ENCODE peak calls at places on chromosomes 5 and 9, in nine cellular contexts. G is GM10248, B is Right ventricle myocardium superior, X is midbrain, H is WTC11, P is GM03348, Z is spleen, Q is hippocampal formation, J is substantia nigra. I is an unnamed sample.

GRCh38 chr9:73813546-73813945 is 661.9 kb downstream of the ANXA1 start:
- DNase-seq in P (no peak), G (no peak), X (no peak), H (no peak), Z (no peak), J (no peak), Q (no peak), B (no peak), I (no peak)

GRCh38 chr5:65478336-65478735 is 3.4 kb downstream of the ADAMTS6 start:
- DNase-seq in P (no peak), Q (no peak), H (no peak), X (no peak), Z (no peak), G (no peak), J (no peak), B (no peak), I (no peak)

GRCh38 chr5:180636403-180637075 is 12.9 kb downstream of the FLT4 start:
- DNase-seq in G (no peak), B (peak; percentile 45), H (peak; percentile 7), P (no peak), X (no peak), Q (no peak), J (no peak), Z (peak; percentile 54), I (no peak)

GRCh38 chr5:151068189-151068570 is 12.7 kb downstream of the TNIP1 start:
- DNase-seq in X (no peak), J (no peak), B (no peak), P (no peak), G (no peak), Z (no peak), H (no peak), Q (no peak), I (no peak)

GRCh38 chr9:13083973-13084528 is 195.4 kb downstream of the MPDZ start:
- DNase-seq in G (no peak), B (no peak), Q (no peak), X (no peak), P (peak; percentile 30), J (no peak), Z (no peak), H (no peak), I (no peak)

GRCh38 chr5:95859327-95860060 is 37.0 kb upstream of the GLRX start:
- DNase-seq in P (peak; percentile 54), B (no peak), Q (no peak), Z (no peak), G (no peak), J (no peak), X (no peak), H (no peak), I (no peak)

GRCh38 chr5:98513378-98513777 is 260.1 kb upstream of the RGMB start:
- DNase-seq in Q (no peak), Z (no peak), G (no peak), B (no peak), P (no peak), X (no peak), J (no peak), H (peak; percentile 31), I (no peak)

GRCh38 chr9:129406278-129407225 is 214.3 kb downstream of the C9orf50 start:
- DNase-seq in P (no peak), B (peak; percentile 56), H (peak; percentile 37), Z (peak; percentile 80), J (no peak), X (no peak), Q (no peak), G (no peak), I (no peak)

GRCh38 chr5:32710859-32711692 is at the start of gene NPR3:
- DNase-seq in X (no peak), Z (no peak), H (peak; percentile 22), Q (no peak), B (peak; percentile 44), J (no peak), G (no peak), P (peak; percentile 70), I (no peak)

GRCh38 chr9:93357649-93358048 is 93.8 kb upstream of the FAM120A start:
- DNase-seq in X (no peak), P (no peak), Z (no peak), G (peak; percentile 25), B (no peak), Q (no peak), H (no peak), J (no peak), I (no peak)

GRCh38 chr5:937151-937924 is 44.7 kb downstream of the TRIP13 start:
- DNase-seq in H (no peak), G (no peak), Z (peak; percentile 69), Q (no peak), X (no peak), P (no peak), B (no peak), J (no peak), I (no peak)

GRCh38 chr9:14322211-14323082 is 8.5 kb upstream of the NFIB start:
- DNase-seq in H (peak; percentile 90), Z (peak; percentile 92), B (peak; percentile 95), G (peak; percentile 89), Q (peak; percentile 86), J (peak; percentile 84), X (peak; percentile 89), P (peak; percentile 93), I (peak; percentile 82)

GRCh38 chr9:26292943-26293342 is 599.7 kb downstream of the CAAP1 start:
- DNase-seq in P (peak; percentile 37), Q (no peak), B (no peak), H (no peak), Z (no peak), G (no peak), X (no peak), J (no peak), I (no peak)

GRCh38 chr9:131707677-131708612 is 31.9 kb downstream of the RAPGEF1 start:
- DNase-seq in B (peak; percentile 89), Z (no peak), G (no peak), Q (no peak), X (no peak), H (no peak), J (no peak), P (peak; percentile 71), I (no peak)

GRCh38 chr5:116864157-116864837 is 289.7 kb upstream of the SEMA6A start:
- DNase-seq in X (no peak), B (no peak), P (no peak), G (no peak), H (peak; percentile 61), Z (no peak), J (no peak), Q (peak; percentile 27), I (no peak)

GRCh38 chr5:72815580-72816296 is 723 bp upstream of the TNPO1 start:
- DNase-seq in B (no peak), G (no peak), Z (no peak), X (peak; percentile 51), H (no peak), J (peak; percentile 45), Q (peak; percentile 54), P (no peak), I (no peak)

GRCh38 chr5:31066655-31067328 is 126.7 kb upstream of the CDH6 start:
- DNase-seq in Z (no peak), P (peak; percentile 45), X (no peak), Q (no peak), B (no peak), G (no peak), H (no peak), J (no peak), I (no peak)

GRCh38 chr5:120872292-120872691 is 408.2 kb downstream of the PRR16 start:
- DNase-seq in G (no peak), H (no peak), X (no peak), P (peak; percentile 10), B (no peak), Q (no peak), Z (no peak), J (no peak), I (no peak)

GRCh38 chr5:7244208-7244607 is 151.7 kb upstream of the ADCY2 start:
- DNase-seq in H (no peak), Z (no peak), P (no peak), J (no peak), X (no peak), G (no peak), B (no peak), Q (no peak), I (no peak)

GRCh38 chr5:158644301-158644700 is 455.4 kb downstream of the EBF1 start:
- DNase-seq in P (no peak), H (no peak), G (no peak), X (no peak), Z (no peak), J (no peak), B (no peak), Q (no peak), I (no peak)

GRCh38 chr9:113803811-113804589 is 72.1 kb upstream of the ZNF618 start:
- DNase-seq in B (no peak), Q (no peak), X (no peak), J (no peak), H (no peak), Z (no peak), P (no peak), G (no peak), I (no peak)

GRCh38 chr5:10913846-10914245 is 152.8 kb upstream of the DAP start:
- DNase-seq in Q (no peak), G (no peak), X (no peak), P (peak; percentile 45), Z (no peak), J (no peak), H (no peak), B (no peak), I (no peak)

GRCh38 chr9:128405077-128405779 is 15.4 kb upstream of the CERCAM start:
- DNase-seq in G (no peak), B (no peak), Z (no peak), X (no peak), Q (no peak), J (no peak), H (peak; percentile 30), P (no peak), I (no peak)

GRCh38 chr9:20111173-20111843 is 322.5 kb upstream of the SLC24A2 start:
- DNase-seq in X (no peak), B (no peak), Z (no peak), H (no peak), P (no peak), J (no peak), Q (no peak), G (no peak), I (no peak)

GRCh38 chr5:171647043-171647899 is 138.3 kb upstream of the SMIM23 start:
- DNase-seq in X (no peak), H (no peak), Z (no peak), Q (no peak), B (no peak), J (no peak), G (no peak), P (peak; percentile 28), I (no peak)

GRCh38 chr5:25009063-25009462 is 364.3 kb upstream of the CDH10 start:
- DNase-seq in Z (no peak), X (no peak), J (no peak), P (no peak), B (no peak), H (no peak), G (no peak), Q (no peak), I (no peak)

GRCh38 chr9:37002413-37003217 is 31.5 kb downstream of the PAX5 start:
- DNase-seq in Z (peak; percentile 88), P (no peak), X (no peak), J (no peak), B (no peak), H (no peak), Q (no peak), G (no peak), I (no peak)

GRCh38 chr5:169299651-169300467 is 1.1 kb downstream of the SLIT3 start:
- DNase-seq in G (no peak), B (peak; percentile 44), J (no peak), X (no peak), H (peak; percentile 40), Q (no peak), Z (no peak), P (peak; percentile 55), I (no peak)

GRCh38 chr5:305459-305858 is 16.1 kb upstream of the AHRR start:
- DNase-seq in G (no peak), P (no peak), Q (no peak), H (no peak), B (no peak), X (no peak), J (no peak), Z (peak; percentile 50), I (no peak)

GRCh38 chr9:27645166-27645840 is 72.0 kb upstream of the C9orf72 start:
- DNase-seq in Q (no peak), Z (no peak), G (no peak), J (no peak), H (no peak), P (no peak), X (no peak), B (no peak), I (no peak)

GRCh38 chr9:133463234-133463863 is 3.6 kb downstream of the CACFD1 start:
- DNase-seq in P (no peak), Q (no peak), J (no peak), X (no peak), Z (no peak), B (no peak), H (peak; percentile 61), G (no peak), I (no peak)

I was measured in hypothalamus.